ENCODE peak calls at places on chromosomes 13 and 19, in six cellular contexts. One of them, this sample, is unnamed.

GRCh38 chr19:18438331-18439024 is 545 bp upstream of the ISYNA1 start:
- DNase-seq in psoas muscle: peak; percentile 67
- DNase-seq in mammary epithelial cell: peak; percentile 63
- DNase-seq in CD8-positive, alpha-beta T cell: no peak
- DNase-seq in kidney: peak; percentile 90
- DNase-seq in heart left ventricle: peak; percentile 74
- DNase-seq in this sample: peak; percentile 80

GRCh38 chr19:37505958-37506386 is 767 bp upstream of the ZNF793 start:
- DNase-seq in CD8-positive, alpha-beta T cell: peak; percentile 1
- DNase-seq in heart left ventricle: no peak
- DNase-seq in psoas muscle: no peak
- DNase-seq in mammary epithelial cell: no peak
- DNase-seq in kidney: no peak
- DNase-seq in this sample: no peak

GRCh38 chr13:51034906-51035305 is 76.2 kb downstream of the C13orf42 start:
- DNase-seq in psoas muscle: no peak
- DNase-seq in mammary epithelial cell: no peak
- DNase-seq in heart left ventricle: no peak
- DNase-seq in CD8-positive, alpha-beta T cell: no peak
- DNase-seq in kidney: no peak
- DNase-seq in this sample: no peak

GRCh38 chr13:63938851-63939250 is 2523.2 kb upstream of the PCDH20 start:
- DNase-seq in mammary epithelial cell: no peak
- DNase-seq in kidney: no peak
- DNase-seq in CD8-positive, alpha-beta T cell: no peak
- DNase-seq in heart left ventricle: no peak
- DNase-seq in psoas muscle: no peak
- DNase-seq in this sample: no peak

GRCh38 chr13:20901668-20902437 is 693 bp downstream of the XPO4 start:
- DNase-seq in psoas muscle: peak; percentile 63
- DNase-seq in CD8-positive, alpha-beta T cell: peak; percentile 15
- DNase-seq in heart left ventricle: peak; percentile 31
- DNase-seq in mammary epithelial cell: peak; percentile 49
- DNase-seq in kidney: no peak
- DNase-seq in this sample: peak; percentile 34

GRCh38 chr13:30486230-30487074 is 20.7 kb upstream of the HMGB1 start:
- DNase-seq in mammary epithelial cell: peak; percentile 45
- DNase-seq in CD8-positive, alpha-beta T cell: no peak
- DNase-seq in kidney: no peak
- DNase-seq in psoas muscle: no peak
- DNase-seq in heart left ventricle: no peak
- DNase-seq in this sample: peak; percentile 16

GRCh38 chr13:72774019-72774418 is 7.7 kb downstream of the DIS3 start:
- DNase-seq in kidney: no peak
- DNase-seq in psoas muscle: no peak
- DNase-seq in CD8-positive, alpha-beta T cell: no peak
- DNase-seq in mammary epithelial cell: peak; percentile 52
- DNase-seq in heart left ventricle: no peak
- DNase-seq in this sample: peak; percentile 61

GRCh38 chr13:47038196-47038595 is 141.3 kb upstream of the HTR2A start:
- DNase-seq in kidney: no peak
- DNase-seq in psoas muscle: no peak
- DNase-seq in heart left ventricle: no peak
- DNase-seq in CD8-positive, alpha-beta T cell: no peak
- DNase-seq in mammary epithelial cell: no peak
- DNase-seq in this sample: no peak

GRCh38 chr13:24693862-24694471 is 13.8 kb downstream of the ATP12A start:
- DNase-seq in CD8-positive, alpha-beta T cell: no peak
- DNase-seq in psoas muscle: peak; percentile 36
- DNase-seq in heart left ventricle: peak; percentile 17
- DNase-seq in kidney: no peak
- DNase-seq in mammary epithelial cell: peak; percentile 47
- DNase-seq in this sample: peak; percentile 64

GRCh38 chr19:43662487-43662886 is 7.5 kb downstream of the PLAUR start:
- DNase-seq in psoas muscle: no peak
- DNase-seq in heart left ventricle: no peak
- DNase-seq in mammary epithelial cell: no peak
- DNase-seq in kidney: no peak
- DNase-seq in CD8-positive, alpha-beta T cell: no peak
- DNase-seq in this sample: peak; percentile 44

GRCh38 chr19:50430888-50431342 is 1.8 kb upstream of the MYBPC2 start:
- DNase-seq in heart left ventricle: no peak
- DNase-seq in CD8-positive, alpha-beta T cell: no peak
- DNase-seq in mammary epithelial cell: no peak
- DNase-seq in kidney: no peak
- DNase-seq in psoas muscle: no peak
- DNase-seq in this sample: no peak

GRCh38 chr19:50433201-50434180 is 799 bp downstream of the MYBPC2 start:
- DNase-seq in mammary epithelial cell: no peak
- DNase-seq in CD8-positive, alpha-beta T cell: no peak
- DNase-seq in kidney: no peak
- DNase-seq in heart left ventricle: no peak
- DNase-seq in psoas muscle: no peak
- DNase-seq in this sample: no peak

GRCh38 chr19:50432221-50432626 is 468 bp upstream of the MYBPC2 start:
- DNase-seq in psoas muscle: no peak
- DNase-seq in mammary epithelial cell: no peak
- DNase-seq in kidney: no peak
- DNase-seq in CD8-positive, alpha-beta T cell: no peak
- DNase-seq in heart left ventricle: no peak
- DNase-seq in this sample: peak; percentile 60

GRCh38 chr19:50432658-50433057 is at the start of gene MYBPC2:
- DNase-seq in kidney: no peak
- DNase-seq in heart left ventricle: no peak
- DNase-seq in CD8-positive, alpha-beta T cell: no peak
- DNase-seq in psoas muscle: peak; percentile 70
- DNase-seq in mammary epithelial cell: no peak
- DNase-seq in this sample: peak; percentile 27

DNA sequence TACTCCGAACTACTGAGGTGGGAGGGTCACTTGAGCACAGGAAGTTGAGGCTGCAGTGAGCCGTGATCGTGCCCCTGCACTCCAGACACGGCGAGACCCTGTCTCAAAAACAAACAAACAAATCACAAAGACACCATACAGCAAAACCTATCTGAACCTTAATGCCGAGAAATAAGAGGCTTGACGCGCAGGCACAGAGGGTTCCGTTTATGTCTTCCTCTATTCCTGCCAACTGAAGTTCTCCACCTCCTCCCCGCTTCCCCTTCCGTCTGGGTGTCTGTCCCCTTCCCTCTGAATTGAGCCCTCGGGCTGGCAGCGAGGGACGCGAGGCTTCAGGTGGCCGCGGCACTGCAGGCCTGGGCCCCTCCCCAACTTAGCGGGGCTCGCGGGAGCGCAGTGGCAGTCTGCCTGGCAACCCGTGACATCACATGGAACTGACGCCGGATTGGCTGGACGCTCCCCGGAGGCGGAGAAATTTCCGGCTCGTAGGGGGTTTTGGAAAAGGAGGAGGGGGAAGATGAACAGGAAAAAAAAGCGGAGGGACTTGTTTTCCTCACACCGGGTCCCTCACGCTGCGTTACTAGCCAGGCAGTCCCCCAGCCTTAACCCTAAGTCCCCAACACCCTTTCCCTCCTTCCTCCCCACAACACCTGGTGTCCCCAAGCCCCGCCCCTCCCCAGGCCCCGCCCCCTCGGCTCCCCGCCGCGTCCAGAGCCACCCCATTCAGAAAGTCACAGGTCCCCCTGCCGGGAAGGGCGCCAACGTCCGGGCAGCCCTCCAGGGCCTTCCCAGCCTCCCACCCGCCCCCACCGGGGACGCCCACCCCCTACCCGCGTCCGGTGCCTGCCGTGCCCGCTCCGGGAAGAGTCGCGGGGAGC is 1.1 kb upstream of the MYBPC2 start:
- DNase-seq in CD8-positive, alpha-beta T cell: peak; percentile 77
- DNase-seq in psoas muscle: peak; percentile 93
- DNase-seq in kidney: peak; percentile 94
- DNase-seq in heart left ventricle: peak; percentile 80
- DNase-seq in mammary epithelial cell: peak; percentile 60
- DNase-seq in this sample: peak; percentile 89
- H3K4me1 ChIP-seq in CD8-positive, alpha-beta T cell: peaks cover 9% of the 10 kb centered on the region
- H3K4me1 ChIP-seq in psoas muscle: peaks cover 18% of the 10 kb centered on the region
- H3K4me1 ChIP-seq in kidney: peaks cover 7% of the 10 kb centered on the region
- H3K4me1 ChIP-seq in heart left ventricle: peaks cover 4% of the 10 kb centered on the region
- H3K4me1 ChIP-seq in mammary epithelial cell: peaks cover 9% of the 10 kb centered on the region
- H3K4me1 ChIP-seq in this sample: peaks cover 9% of the 10 kb centered on the region

DNA sequence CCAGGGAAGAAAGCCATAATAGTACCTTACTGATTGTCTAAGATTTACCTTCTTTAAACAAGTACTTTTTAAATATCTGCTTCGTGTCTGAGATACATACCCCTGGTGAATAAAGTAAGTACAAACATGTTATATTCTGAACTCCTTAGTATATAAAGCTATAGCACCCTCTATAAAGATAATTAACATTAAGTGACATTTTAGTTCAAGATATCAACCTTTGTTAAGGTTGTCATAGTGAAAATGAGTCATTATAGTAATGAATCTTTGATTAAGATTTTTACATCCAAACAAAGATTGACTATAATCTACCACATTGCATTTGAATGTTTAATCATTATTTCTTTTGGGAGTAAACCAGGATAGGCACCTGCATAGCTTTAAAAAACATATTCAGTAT is 55.4 kb upstream of the KCTD4 start:
- DNase-seq in mammary epithelial cell: no peak
- DNase-seq in heart left ventricle: no peak
- DNase-seq in kidney: no peak
- DNase-seq in psoas muscle: no peak
- DNase-seq in CD8-positive, alpha-beta T cell: no peak
- DNase-seq in this sample: no peak
- H3K4me1 ChIP-seq in mammary epithelial cell: peaks cover 23% of the 10 kb centered on the region
- H3K4me1 ChIP-seq in heart left ventricle: no peaks in the 10 kb centered on the region
- H3K4me1 ChIP-seq in kidney: no peaks in the 10 kb centered on the region
- H3K4me1 ChIP-seq in psoas muscle: peaks cover 9% of the 10 kb centered on the region
- H3K4me1 ChIP-seq in CD8-positive, alpha-beta T cell: no peaks in the 10 kb centered on the region
- H3K4me1 ChIP-seq in this sample: no peaks in the 10 kb centered on the region

GRCh38 chr13:110647365-110647737 is 32.0 kb downstream of the NAXD start:
- DNase-seq in psoas muscle: peak; percentile 44
- DNase-seq in kidney: peak; percentile 42
- DNase-seq in CD8-positive, alpha-beta T cell: no peak
- DNase-seq in heart left ventricle: no peak
- DNase-seq in mammary epithelial cell: no peak
- DNase-seq in this sample: no peak

GRCh38 chr13:110646442-110647364 is 31.4 kb downstream of the NAXD start:
- DNase-seq in psoas muscle: peak; percentile 43
- DNase-seq in mammary epithelial cell: no peak
- DNase-seq in heart left ventricle: no peak
- DNase-seq in CD8-positive, alpha-beta T cell: no peak
- DNase-seq in kidney: peak; percentile 66
- DNase-seq in this sample: no peak

GRCh38 chr13:110644892-110645521 is 29.7 kb downstream of the NAXD start:
- DNase-seq in CD8-positive, alpha-beta T cell: no peak
- DNase-seq in kidney: peak; percentile 74
- DNase-seq in mammary epithelial cell: peak; percentile 44
- DNase-seq in psoas muscle: peak; percentile 83
- DNase-seq in heart left ventricle: peak; percentile 62
- DNase-seq in this sample: peak; percentile 65

GRCh38 chr13:110643768-110644421 is 28.6 kb downstream of the NAXD start:
- DNase-seq in mammary epithelial cell: no peak
- DNase-seq in psoas muscle: no peak
- DNase-seq in kidney: no peak
- DNase-seq in heart left ventricle: no peak
- DNase-seq in CD8-positive, alpha-beta T cell: no peak
- DNase-seq in this sample: no peak

DNA sequence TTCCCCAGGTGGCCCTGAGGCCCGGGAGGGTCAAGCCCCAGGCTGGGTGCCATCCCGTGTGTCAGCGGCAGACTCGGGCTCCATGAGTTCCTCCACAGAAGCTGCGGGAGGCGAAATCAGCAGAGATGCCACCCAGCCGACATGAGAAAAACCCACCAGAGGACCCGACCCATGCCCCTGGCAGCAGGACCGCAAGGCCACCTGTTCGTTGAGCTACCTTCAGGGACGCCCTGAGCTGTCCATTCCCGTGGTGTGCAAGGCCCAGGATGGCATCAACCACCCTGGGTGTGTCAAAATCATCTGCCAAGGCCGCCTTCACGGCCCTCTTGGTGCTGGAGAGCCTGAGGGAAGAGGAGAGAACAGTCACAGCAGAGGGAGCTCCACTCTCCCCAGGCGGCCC is 30.4 kb downstream of the NAXD start:
- DNase-seq in mammary epithelial cell: no peak
- DNase-seq in kidney: peak; percentile 70
- DNase-seq in CD8-positive, alpha-beta T cell: no peak
- DNase-seq in psoas muscle: no peak
- DNase-seq in heart left ventricle: no peak
- DNase-seq in this sample: no peak
- H3K4me1 ChIP-seq in mammary epithelial cell: no peaks in the 10 kb centered on the region
- H3K4me1 ChIP-seq in kidney: no peaks in the 10 kb centered on the region
- H3K4me1 ChIP-seq in CD8-positive, alpha-beta T cell: no peaks in the 10 kb centered on the region
- H3K4me1 ChIP-seq in psoas muscle: peaks cover 1% of the 10 kb centered on the region
- H3K4me1 ChIP-seq in heart left ventricle: peaks cover 3% of the 10 kb centered on the region
- H3K4me1 ChIP-seq in this sample: peaks cover 3% of the 10 kb centered on the region

GRCh38 chr19:15296841-15297415 is 35.4 kb downstream of the BRD4 start:
- DNase-seq in psoas muscle: no peak
- DNase-seq in heart left ventricle: no peak
- DNase-seq in mammary epithelial cell: no peak
- DNase-seq in CD8-positive, alpha-beta T cell: no peak
- DNase-seq in kidney: no peak
- DNase-seq in this sample: no peak

GRCh38 chr19:15296353-15296752 is 36.0 kb downstream of the BRD4 start:
- DNase-seq in CD8-positive, alpha-beta T cell: no peak
- DNase-seq in heart left ventricle: peak; percentile 54
- DNase-seq in kidney: no peak
- DNase-seq in mammary epithelial cell: no peak
- DNase-seq in psoas muscle: no peak
- DNase-seq in this sample: peak; percentile 91

GRCh38 chr19:15298847-15299567 is 33.3 kb downstream of the BRD4 start:
- DNase-seq in heart left ventricle: no peak
- DNase-seq in CD8-positive, alpha-beta T cell: no peak
- DNase-seq in psoas muscle: no peak
- DNase-seq in kidney: no peak
- DNase-seq in mammary epithelial cell: no peak
- DNase-seq in this sample: no peak

GRCh38 chr19:15299568-15300409 is 32.5 kb downstream of the BRD4 start:
- DNase-seq in mammary epithelial cell: no peak
- DNase-seq in psoas muscle: no peak
- DNase-seq in CD8-positive, alpha-beta T cell: no peak
- DNase-seq in kidney: no peak
- DNase-seq in heart left ventricle: no peak
- DNase-seq in this sample: no peak

DNA sequence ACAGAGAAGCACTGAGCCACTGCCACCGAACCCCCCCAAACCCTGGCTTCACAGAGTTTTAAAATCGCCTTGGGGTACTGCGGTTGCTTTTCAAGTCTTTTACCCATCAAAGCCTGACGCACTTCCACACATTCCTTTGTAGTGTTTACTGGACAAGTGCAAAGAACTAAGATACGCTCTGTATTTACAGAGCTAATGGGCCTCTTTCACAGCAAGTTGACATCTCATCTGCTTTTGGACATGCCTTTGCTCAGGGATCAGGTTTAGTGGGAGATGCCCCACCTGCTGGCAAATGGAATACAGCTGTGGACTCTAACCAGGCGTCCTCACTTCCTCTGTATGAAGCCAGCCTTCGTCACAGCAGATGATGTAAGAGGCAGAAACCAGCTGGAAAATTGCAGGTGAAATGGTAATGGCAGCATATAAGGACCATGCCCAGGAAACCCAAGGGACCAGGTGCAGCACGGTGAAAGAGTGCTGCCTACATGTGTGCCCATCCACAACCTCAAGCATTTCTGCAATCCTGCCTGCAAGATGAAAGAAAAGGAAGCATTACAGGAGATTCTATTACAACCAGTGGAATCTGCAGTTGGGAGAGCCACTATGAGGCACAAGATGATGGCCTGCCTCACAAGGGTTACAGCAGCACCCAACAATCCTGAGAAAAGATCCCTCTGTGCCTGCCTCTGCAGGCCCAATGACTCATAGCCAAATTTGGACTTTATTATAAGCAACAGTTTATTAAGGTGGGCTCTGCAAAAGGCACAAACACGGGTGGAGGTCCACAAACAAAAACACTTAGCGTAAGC is 34.7 kb downstream of the BRD4 start:
- DNase-seq in mammary epithelial cell: peak; percentile 65
- DNase-seq in kidney: no peak
- DNase-seq in psoas muscle: no peak
- DNase-seq in heart left ventricle: no peak
- DNase-seq in CD8-positive, alpha-beta T cell: no peak
- DNase-seq in this sample: no peak
- H3K4me1 ChIP-seq in mammary epithelial cell: peaks cover 67% of the 10 kb centered on the region
- H3K4me1 ChIP-seq in kidney: peaks cover 40% of the 10 kb centered on the region
- H3K4me1 ChIP-seq in psoas muscle: peaks cover 93% of the 10 kb centered on the region
- H3K4me1 ChIP-seq in heart left ventricle: peaks cover 82% of the 10 kb centered on the region
- H3K4me1 ChIP-seq in CD8-positive, alpha-beta T cell: peaks cover 83% of the 10 kb centered on the region
- H3K4me1 ChIP-seq in this sample: peaks cover 67% of the 10 kb centered on the region